ENCODE peak calls at places on chromosomes 7 and 10, in eight cellular contexts. T, S, L, X, M, N, B and I are unnamed samples.

GRCh38 chr10:22712959-22713852 is 1.2 kb downstream of the PIP4K2A start:
- DNase-seq in M (peak; percentile 44), S (peak; percentile 6), N (peak; percentile 57), B (peak; percentile 57), L (no peak), X (no peak), T (no peak), I (peak; percentile 14)

GRCh38 chr7:128115326-128115820 is 84.1 kb upstream of the LRRC4 start:
- DNase-seq in B (no peak), S (no peak), X (no peak), M (no peak), N (no peak), T (no peak), L (no peak), I (peak; percentile 45)

GRCh38 chr7:133114519-133114918 is 32.6 kb upstream of the CHCHD3 start:
- DNase-seq in T (peak; percentile 34), N (no peak), L (no peak), B (no peak), X (no peak), S (no peak), M (no peak), I (no peak)

GRCh38 chr7:117458977-117459583 is 20.7 kb upstream of the CFTR start:
- DNase-seq in T (no peak), L (no peak), X (no peak), N (no peak), B (no peak), S (no peak), M (no peak), I (peak; percentile 3)

GRCh38 chr10:3235395-3235794 is 62.8 kb upstream of the PITRM1 start:
- DNase-seq in M (no peak), S (no peak), L (no peak), N (no peak), B (no peak), T (no peak), X (no peak), I (no peak)

GRCh38 chr10:121183241-121183640 is 332.1 kb downstream of the WDR11 start:
- DNase-seq in M (no peak), L (no peak), S (no peak), B (no peak), N (no peak), T (no peak), X (no peak), I (no peak)

GRCh38 chr10:45180946-45181439 is 134.4 kb downstream of the OR13A1 start:
- DNase-seq in B (no peak), N (no peak), M (no peak), T (no peak), L (no peak), X (no peak), S (no peak), I (no peak)

GRCh38 chr7:142356166-142356565 is 98.3 kb upstream of the PRSS58 start:
- DNase-seq in B (no peak), S (no peak), T (no peak), M (no peak), N (no peak), L (no peak), X (no peak), I (no peak)

GRCh38 chr10:77548157-77548556 is 89.5 kb downstream of the KCNMA1 start:
- DNase-seq in L (no peak), X (no peak), B (no peak), T (no peak), S (no peak), N (no peak), M (no peak), I (no peak)

GRCh38 chr7:25624837-25625236 is 396.6 kb upstream of the NPVF start:
- DNase-seq in B (no peak), N (no peak), M (no peak), T (no peak), L (no peak), X (peak; percentile 36), S (no peak), I (no peak)

GRCh38 chr7:66283003-66283920 is 78.1 kb downstream of the TPST1 start:
- DNase-seq in M (no peak), B (no peak), T (peak; percentile 64), S (no peak), N (no peak), X (peak; percentile 60), L (no peak), I (peak; percentile 77)

GRCh38 chr10:127013696-127014095 is 108.5 kb downstream of the DOCK1 start:
- DNase-seq in T (no peak), N (no peak), M (no peak), L (no peak), S (no peak), X (no peak), B (no peak), I (no peak)

GRCh38 chr10:113291413-113291812 is 261.4 kb upstream of the HABP2 start:
- DNase-seq in X (no peak), M (no peak), T (no peak), S (no peak), B (no peak), N (no peak), L (no peak), I (no peak)

GRCh38 chr7:70481717-70482116 is 650.2 kb upstream of the GALNT17 start:
- DNase-seq in X (no peak), M (no peak), B (no peak), S (no peak), T (no peak), L (no peak), N (no peak), I (no peak)

GRCh38 chr10:43355749-43356371 is 15.6 kb upstream of the FXYD4 start:
- DNase-seq in N (peak; percentile 74), X (peak; percentile 39), B (no peak), L (no peak), T (peak; percentile 73), S (no peak), M (no peak), I (peak; percentile 57)

GRCh38 chr7:141288626-141289025 is 214.8 kb downstream of the TMEM178B start:
- DNase-seq in L (no peak), T (no peak), M (no peak), X (no peak), N (no peak), B (no peak), S (no peak), I (no peak)

GRCh38 chr7:12056977-12057376 is 154.1 kb upstream of the TMEM106B start:
- DNase-seq in N (no peak), L (no peak), T (no peak), B (no peak), X (no peak), S (no peak), M (no peak), I (no peak)

GRCh38 chr7:132977234-132977633 is 104.7 kb downstream of the CHCHD3 start:
- DNase-seq in N (no peak), L (no peak), X (no peak), T (no peak), S (no peak), B (no peak), M (no peak), I (no peak)

GRCh38 chr7:149422914-149423285 is 38.0 kb downstream of the ZNF777 start:
- DNase-seq in T (no peak), N (peak; percentile 54), L (no peak), B (peak; percentile 39), X (no peak), S (no peak), M (peak; percentile 32), I (no peak)

GRCh38 chr10:68224810-68225209 is 7.1 kb downstream of the ATOH7 start:
- DNase-seq in B (no peak), T (no peak), X (no peak), L (no peak), N (no peak), S (no peak), M (no peak), I (peak; percentile 30)

GRCh38 chr10:133523631-133524203 is 3.4 kb upstream of the CYP2E1 start:
- DNase-seq in X (no peak), M (no peak), B (no peak), L (no peak), T (no peak), N (no peak), S (no peak), I (no peak)

GRCh38 chr10:86556933-86557649 is 35.5 kb upstream of the WAPL start:
- DNase-seq in X (no peak), S (no peak), M (no peak), N (no peak), T (no peak), L (no peak), B (no peak), I (no peak)

GRCh38 chr10:6748981-6749630 is 169.0 kb upstream of the PRKCQ start:
- DNase-seq in S (no peak), B (no peak), T (no peak), X (peak; percentile 7), L (no peak), M (no peak), N (no peak), I (peak; percentile 76)

GRCh38 chr7:23196306-23196705 is 14.5 kb downstream of the NUP42 start:
- DNase-seq in T (no peak), X (no peak), B (no peak), S (no peak), L (no peak), N (no peak), M (no peak), I (no peak)